ENCODE peak calls at places on chromosomes 7 and 10, in five cellular contexts. U, T, F, M and R are unnamed samples. For H3K4me1, the result is how much of the 10 kb centered on the place peaks cover.

GRCh38 chr7:34675749-34676374 is 17.8 kb downstream of the NPSR1 start:
- DNase-seq in U (no peak), T (no peak), M (peak), F (no peak), R (peak)

GRCh38 chr10:75654171-75654772 is 222.8 kb downstream of the LRMDA start:
- DNase-seq in T (no peak), M (no peak), F (no peak), U (no peak), R (no peak)

GRCh38 chr7:108486291-108486966 is 30.2 kb upstream of the NRCAM start:
- DNase-seq in F (no peak), T (no peak), M (no peak), U (no peak), R (no peak)

GRCh38 chr10:34599401-34599800 is 215.7 kb downstream of the PARD3 start:
- DNase-seq in F (no peak), M (no peak), U (no peak), T (no peak), R (no peak)

GRCh38 chr10:70750156-70750703 is 34.9 kb downstream of the TBATA start:
- DNase-seq in U (no peak), M (no peak), F (no peak), T (no peak), R (no peak)

GRCh38 chr7:149753370-149754233 is 19.8 kb downstream of the ZNF467 start:
- DNase-seq in U (peak), M (peak), F (no peak), T (no peak), R (peak)

GRCh38 chr10:3236644-3237043 is 64.1 kb upstream of the PITRM1 start:
- DNase-seq in F (no peak), M (no peak), U (no peak), T (no peak), R (no peak)

GRCh38 chr10:32417906-32418547 is 27.9 kb upstream of the CCDC7 start:
- DNase-seq in F (no peak), T (no peak), M (no peak), U (no peak), R (peak)

GRCh38 chr7:17357952-17358351 is 59.5 kb downstream of the AHR start:
- DNase-seq in F (no peak), M (no peak), U (no peak), T (no peak), R (no peak)

GRCh38 chr10:50605280-50606270 is 18.2 kb downstream of the SGMS1 start:
- DNase-seq in F (no peak), M (no peak), U (peak), T (no peak), R (peak)

GRCh38 chr10:29681700-29682444 is 47.1 kb upstream of the SVIL start:
- DNase-seq in U (no peak), T (no peak), F (no peak), M (no peak), R (no peak)

GRCh38 chr10:33273295-33274002 is 61.0 kb downstream of the NRP1 start:
- DNase-seq in F (peak), M (no peak), U (peak), T (peak), R (peak)

GRCh38 chr7:64883113-64883905 is 19.8 kb upstream of the ZNF273 start:
- DNase-seq in F (peak), M (no peak), T (no peak), U (peak), R (no peak)

GRCh38 chr7:155869784-155870076 is 57.5 kb upstream of the SHH start:
- DNase-seq in F (peak), T (no peak), M (no peak), U (peak), R (no peak)

GRCh38 chr10:112898540-112899395 is 51.3 kb upstream of the TCF7L2 start:
- DNase-seq in T (no peak), U (peak), M (peak), F (no peak), R (peak)

GRCh38 chr10:3482200-3482993 is 302.6 kb downstream of the KLF6 start:
- DNase-seq in U (peak), M (peak), T (no peak), F (no peak), R (peak)

GRCh38 chr10:88901610-88902327 is 21.7 kb downstream of the STAMBPL1 start:
- DNase-seq in M (no peak), F (no peak), T (no peak), U (no peak), R (no peak)

GRCh38 chr10:21364196-21365114 is 161.0 kb downstream of the SKIDA1 start:
- DNase-seq in F (no peak), U (no peak), T (no peak), M (peak), R (no peak)

GRCh38 chr10:99742240-99742639 is 10.2 kb downstream of the CUTC start:
- DNase-seq in T (no peak), F (no peak), U (no peak), M (no peak), R (no peak)

GRCh38 chr7:155310425-155311114 is 12.9 kb downstream of the INSIG1 start:
- DNase-seq in U (no peak), T (no peak), F (no peak), M (no peak), R (no peak)

GRCh38 chr10:21315321-21316220 is 209.9 kb downstream of the SKIDA1 start:
- DNase-seq in T (peak), U (peak), M (no peak), F (peak), R (peak)

GRCh38 chr10:88409236-88409635 is 173.9 kb downstream of the RNLS start:
- DNase-seq in T (no peak), M (no peak), F (no peak), U (no peak), R (no peak)

GRCh38 chr10:71717756-71718065 is 1.9 kb downstream of the C10orf105 start:
- DNase-seq in M (no peak), F (no peak), T (no peak), U (no peak), R (no peak)

GRCh38 chr7:80681272-80681885 is 42.9 kb downstream of the CD36 start:
- DNase-seq in F (no peak), U (no peak), T (no peak), M (peak), R (no peak)

GRCh38 chr10:132941640-132942051 is 724 bp downstream of the CFAP46 start:
- DNase-seq in U (no peak), F (no peak), T (no peak), M (no peak), R (no peak)

GRCh38 chr7:144997516-144997915 is 161.7 kb upstream of the TPK1 start:
- DNase-seq in T (no peak), U (no peak), F (no peak), M (no peak), R (no peak)

GRCh38 chr10:91200314-91201212 is 19.9 kb upstream of the PCGF5 start:
- DNase-seq in F (no peak), U (no peak), M (no peak), T (no peak), R (no peak)

DNA sequence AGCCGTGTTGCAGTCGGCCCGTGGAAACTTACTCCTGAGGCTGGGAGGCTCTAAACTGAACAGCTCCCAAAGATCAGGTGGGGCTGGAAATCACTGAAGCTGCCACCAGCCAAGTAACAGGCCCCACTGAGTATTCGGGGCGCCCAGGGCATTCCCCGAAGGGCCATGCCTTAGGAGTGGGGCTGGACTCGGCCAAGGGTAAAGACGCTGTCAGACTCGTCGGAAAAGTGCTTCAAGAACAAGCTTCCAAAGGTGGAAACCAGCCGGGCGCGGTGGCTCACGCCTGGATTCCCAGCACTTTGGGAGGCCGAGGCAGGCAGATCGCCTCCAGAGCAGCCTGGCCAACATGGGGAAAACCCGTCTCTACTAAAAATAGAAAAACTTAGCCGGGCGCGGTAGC is 102.8 kb downstream of the GALNT11 start:
- DNase-seq in U (no peak), F (no peak), T (no peak), M (no peak), R (no peak)
- H3K4me1 ChIP-seq in U (under half), F (under half), T (under half), M (under half), R (under half)

DNA sequence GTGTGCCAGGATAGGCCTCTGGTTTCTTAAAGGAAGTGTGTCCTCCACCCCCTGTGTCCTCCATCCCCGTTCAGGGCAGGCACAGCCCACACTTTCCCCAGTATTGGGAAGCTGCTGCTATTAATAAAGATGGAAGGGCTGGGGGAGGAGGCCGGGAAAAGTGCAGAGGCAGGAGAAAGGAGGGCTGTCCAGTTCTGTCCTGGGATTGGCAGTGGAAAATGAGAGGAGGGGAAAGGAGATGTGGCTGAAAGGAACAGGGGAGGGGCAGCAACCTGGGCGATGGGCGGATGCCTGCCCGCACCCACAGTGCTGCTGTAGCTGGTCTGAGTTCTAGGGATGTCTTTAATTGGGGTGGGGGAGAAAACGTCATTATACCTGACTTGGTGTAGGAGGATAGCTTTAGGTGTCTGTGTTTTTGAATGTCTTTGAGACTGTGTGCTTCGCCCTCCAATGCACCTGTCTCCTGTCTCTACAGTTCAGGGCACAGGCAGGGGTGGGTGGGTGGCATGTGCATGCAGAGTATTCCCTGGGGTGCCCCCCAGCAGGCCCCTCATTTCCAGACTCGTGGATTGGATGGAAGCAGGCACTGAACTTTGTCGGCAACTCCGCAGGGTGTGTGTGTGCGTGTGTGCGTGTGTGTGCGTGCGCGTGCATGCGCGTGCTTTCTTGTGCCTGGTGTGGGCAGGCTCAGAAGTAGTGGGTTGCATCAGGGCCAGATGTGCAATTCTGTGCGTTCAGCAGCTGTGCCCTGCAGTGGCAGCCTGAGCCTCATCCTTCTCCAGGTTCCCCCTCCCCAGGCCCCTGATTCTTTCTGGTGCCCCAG is 2.5 kb downstream of the TRIM8 start:
- DNase-seq in U (peak), M (peak), T (no peak), F (no peak), R (peak)
- TF ChIP-seq POLR2A in U (no peak), M (no peak), T (no peak), F (no peak), R (no peak)

GRCh38 chr7:25950488-25951413 is 201.2 kb upstream of the NFE2L3 start:
- DNase-seq in F (peak), T (peak), M (peak), U (peak), R (peak)

GRCh38 chr7:25949672-25950487 is 202.1 kb upstream of the NFE2L3 start:
- DNase-seq in M (no peak), T (no peak), F (no peak), U (peak), R (peak)

GRCh38 chr7:25952277-25953057 is 199.5 kb upstream of the NFE2L3 start:
- DNase-seq in T (no peak), F (no peak), U (no peak), M (no peak), R (peak)

GRCh38 chr7:25953859-25954258 is 198.1 kb upstream of the NFE2L3 start:
- DNase-seq in F (no peak), U (no peak), M (no peak), T (no peak), R (no peak)

GRCh38 chr7:25951414-25952276 is 200.4 kb upstream of the NFE2L3 start:
- DNase-seq in U (no peak), T (no peak), F (peak), M (no peak), R (peak)
- H3K27ac ChIP-seq in U (peak), T (peak), F (peak), M (peak), R (peak)

GRCh38 chr7:106895246-106895864 is 30.3 kb downstream of the PIK3CG start:
- DNase-seq in F (no peak), T (no peak), U (no peak), M (no peak), R (no peak)

GRCh38 chr7:106890952-106891351 is 25.9 kb downstream of the PIK3CG start:
- DNase-seq in T (no peak), U (no peak), M (no peak), F (no peak), R (no peak)

GRCh38 chr7:106891545-106892410 is 26.7 kb downstream of the PIK3CG start:
- DNase-seq in T (no peak), F (no peak), U (no peak), M (no peak), R (no peak)

GRCh38 chr7:106893591-106893990 is 28.5 kb downstream of the PIK3CG start:
- DNase-seq in F (no peak), T (no peak), M (no peak), U (no peak), R (no peak)

GRCh38 chr7:106896268-106896667 is 31.2 kb downstream of the PIK3CG start:
- DNase-seq in T (no peak), M (no peak), F (no peak), U (no peak), R (no peak)
- H3K4me1 ChIP-seq in T (under half), M (under half), F (under half), U (under half), R (under half)

GRCh38 chr10:101031128-101031795 is at the start of the genes PDZD7 and SFXN3:
- DNase-seq in F (peak), T (peak), M (peak), U (peak), R (peak)

GRCh38 chr10:101030492-101031127 is 319 bp downstream of the PDZD7 start:
- DNase-seq in F (no peak), U (no peak), T (no peak), M (no peak), R (no peak)

GRCh38 chr10:101029520-101030309 is 1.2 kb downstream of the PDZD7 start:
- DNase-seq in U (no peak), T (no peak), F (no peak), M (no peak), R (no peak)

GRCh38 chr10:101032637-101033201 is 1.7 kb downstream of the SFXN3 start:
- DNase-seq in F (no peak), U (peak), T (no peak), M (peak), R (peak)

DNA sequence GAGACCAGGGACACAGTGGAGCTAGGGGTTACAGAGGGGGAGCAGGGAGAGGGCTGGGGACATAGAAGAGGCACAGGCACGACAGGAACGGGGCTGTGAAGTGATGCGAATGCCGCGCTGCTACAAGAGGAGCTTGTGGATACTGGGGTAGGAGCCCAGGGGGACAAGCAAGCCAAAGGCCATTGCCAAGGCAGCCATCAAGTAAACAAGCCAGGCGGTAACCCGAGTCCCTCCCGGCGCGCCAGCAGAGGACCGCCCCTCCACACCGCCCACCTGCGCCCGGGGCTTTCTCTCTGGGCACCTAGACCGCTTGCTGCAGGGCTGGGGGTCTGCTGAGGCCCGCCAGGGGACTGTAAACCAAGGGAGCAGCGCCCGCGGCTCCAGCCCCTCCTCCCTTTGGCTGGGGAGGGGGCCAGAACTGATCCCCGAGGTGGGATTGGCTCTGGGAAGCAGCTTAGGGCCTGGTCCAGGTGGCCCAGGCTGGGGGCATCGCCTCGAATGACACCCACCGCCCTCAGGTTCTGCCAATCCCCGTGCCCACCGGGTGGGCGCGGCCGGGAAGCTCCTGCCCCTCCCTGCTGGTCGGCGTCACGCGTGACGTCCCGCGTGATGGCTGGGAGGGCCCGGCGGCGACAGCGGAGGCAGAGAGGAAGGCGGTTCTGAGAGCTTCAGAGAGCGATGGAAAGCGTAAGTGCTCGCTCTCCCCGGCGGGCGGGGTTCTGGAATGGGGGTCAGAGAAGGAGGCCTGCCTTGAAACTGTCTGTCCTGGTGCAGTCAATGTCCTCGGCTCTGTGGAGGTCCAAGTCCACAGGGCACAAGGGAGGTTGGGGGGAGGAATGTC is 982 bp downstream of the SFXN3 start:
- DNase-seq in T (peak), M (no peak), F (peak), U (peak), R (peak)
- TF ChIP-seq POLR2A in T (no peak), M (peak), F (peak), U (no peak), R (no peak)

GRCh38 chr7:92621641-92622429 is 31.6 kb upstream of the FAM133B start:
- DNase-seq in F (no peak), T (no peak), U (no peak), M (no peak), R (no peak)

GRCh38 chr7:92623544-92623943 is 33.4 kb upstream of the FAM133B start:
- DNase-seq in F (no peak), T (no peak), M (no peak), U (no peak), R (no peak)

GRCh38 chr7:92624298-92624996 is 34.3 kb upstream of the FAM133B start:
- DNase-seq in U (no peak), M (no peak), T (no peak), F (no peak), R (no peak)

GRCh38 chr7:92621026-92621540 is 30.9 kb upstream of the FAM133B start:
- DNase-seq in M (peak), T (no peak), U (peak), F (no peak), R (peak)

DNA sequence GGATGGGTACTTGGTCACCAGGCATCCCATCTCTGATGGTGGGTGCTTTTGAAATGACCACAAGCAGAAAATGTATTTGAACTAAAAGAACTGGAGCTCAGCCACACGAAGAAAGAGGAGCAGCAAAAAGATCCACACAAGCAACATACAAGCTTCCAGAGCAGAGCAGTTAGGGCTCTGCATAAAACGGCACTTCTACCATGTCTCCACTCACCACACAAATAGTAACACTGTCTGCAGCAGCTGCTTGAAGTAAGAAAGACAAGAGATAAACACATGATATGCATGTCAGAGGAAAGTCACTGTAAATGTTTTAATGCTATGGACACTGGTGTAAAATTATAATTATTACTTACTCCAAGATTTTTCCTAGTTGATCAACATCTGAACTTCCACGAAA is 32.5 kb upstream of the FAM133B start:
- DNase-seq in F (no peak), U (no peak), T (no peak), M (no peak), R (no peak)
- H3K27ac ChIP-seq in F (no peak), U (no peak), T (no peak), M (no peak), R (no peak)